ENCODE peak calls at places on chromosomes 4 and X, in nine cellular contexts. N is bronchial epithelial cell, U is esophagus muscularis mucosa, X is heart left ventricle, L is HCT116, C is astrocyte of the cerebellum, J is SK-N-SH, P is cardiac muscle cell, A is BE2C. I is an unnamed sample.

GRCh38 chr4:167290684-167291083 is 56.4 kb upstream of the SPOCK3 start:
- DNase-seq in J (peak), C (peak), A (no peak), N (peak), P (peak), U (no peak), L (peak), X (no peak), I (peak)

GRCh38 chrX:48827654-48827968 is 1.3 kb downstream of the ERAS start:
- DNase-seq in X (no peak), A (no peak), U (no peak), L (no peak), P (no peak), N (no peak), C (no peak), J (no peak), I (no peak)

GRCh38 chr4:98510757-98511517 is 147.5 kb downstream of the TSPAN5 start:
- DNase-seq in C (peak), L (no peak), U (peak), X (no peak), A (no peak), N (peak), J (no peak), P (peak), I (no peak)

GRCh38 chrX:136450050-136450830 is 37.5 kb upstream of the BRS3 start:
- DNase-seq in N (peak), U (no peak), P (no peak), X (no peak), A (no peak), L (no peak), J (no peak), C (no peak), I (peak)

GRCh38 chrX:41491267-41492004 is 44.3 kb downstream of the NYX start:
- DNase-seq in L (peak), C (peak), N (peak), A (no peak), P (peak), X (no peak), U (no peak), J (no peak), I (peak)

GRCh38 chr4:123340381-123340701 is 56.3 kb upstream of the SPRY1 start:
- DNase-seq in X (peak), L (peak), C (peak), N (peak), U (no peak), J (no peak), A (no peak), P (peak), I (peak)

GRCh38 chrX:40945366-40945713 is 139.9 kb upstream of the USP9X start:
- DNase-seq in A (no peak), N (peak), C (peak), P (peak), X (peak), U (no peak), J (no peak), L (peak), I (peak)

GRCh38 chr4:94613248-94613647 is 144.5 kb upstream of the BMPR1B start:
- DNase-seq in X (no peak), N (no peak), L (no peak), U (no peak), A (no peak), J (no peak), P (no peak), C (no peak), I (no peak)

GRCh38 chrX:127578395-127578794 is 473.8 kb downstream of the ACTRT1 start:
- DNase-seq in A (no peak), C (no peak), P (no peak), L (no peak), J (no peak), X (peak), U (no peak), N (no peak), I (no peak)

GRCh38 chr4:186039697-186040096 is 29.3 kb upstream of the TLR3 start:
- DNase-seq in J (no peak), A (no peak), C (no peak), X (no peak), L (no peak), U (no peak), N (no peak), P (no peak), I (peak)

GRCh38 chrX:20056704-20057103 is 60.0 kb downstream of the MAP7D2 start:
- DNase-seq in U (no peak), C (no peak), N (peak), J (no peak), A (no peak), P (no peak), L (no peak), X (no peak), I (peak)

GRCh38 chrX:16208601-16209000 is 41.3 kb downstream of the MAGEB17 start:
- DNase-seq in N (peak), X (no peak), C (no peak), L (no peak), P (no peak), J (no peak), U (no peak), A (no peak), I (no peak)

GRCh38 chrX:131987252-131987651 is 35.9 kb upstream of the STK26 start:
- DNase-seq in L (no peak), U (no peak), A (no peak), X (no peak), J (no peak), N (peak), C (no peak), P (no peak), I (no peak)

GRCh38 chrX:55638933-55639332 is 15.7 kb downstream of the FOXR2 start:
- DNase-seq in A (no peak), N (no peak), L (no peak), P (no peak), C (no peak), X (no peak), U (no peak), J (no peak), I (no peak)

GRCh38 chr4:12615822-12616221 is 868.3 kb downstream of the RAB28 start:
- DNase-seq in L (no peak), P (no peak), J (no peak), U (no peak), C (no peak), N (peak), X (no peak), A (no peak), I (peak)

GRCh38 chrX:77493677-77494553 is 46.7 kb downstream of the FGF16 start:
- DNase-seq in X (no peak), A (peak), L (no peak), J (no peak), N (peak), U (no peak), P (peak), C (peak), I (peak)

GRCh38 chr4:3122081-3122563 is 47.6 kb downstream of the HTT start:
- DNase-seq in C (peak), P (peak), J (no peak), U (no peak), L (no peak), X (no peak), A (no peak), N (no peak), I (no peak)

GRCh38 chr4:70601422-70602039 is 9.5 kb downstream of the AMBN start:
- DNase-seq in P (peak), X (peak), U (no peak), C (peak), L (peak), N (peak), J (peak), A (peak), I (peak)

GRCh38 chr4:153731239-153731638 is 28.6 kb downstream of the RNF175 start:
- DNase-seq in C (peak), L (no peak), A (peak), U (no peak), X (no peak), P (peak), J (peak), N (peak), I (no peak)

GRCh38 chr4:81260443-81261102 is 45.6 kb upstream of the PRKG2 start:
- DNase-seq in C (no peak), X (no peak), N (no peak), L (no peak), J (peak), U (no peak), P (peak), A (no peak), I (peak)

GRCh38 chrX:28188526-28188925 is 207.3 kb upstream of the DCAF8L1 start:
- DNase-seq in N (peak), A (no peak), U (no peak), P (no peak), X (no peak), J (no peak), L (peak), C (no peak), I (peak)

GRCh38 chr4:168319486-168320019 is 1.0 kb upstream of the DDX60 start:
- DNase-seq in N (peak), C (no peak), X (no peak), A (no peak), P (no peak), L (no peak), J (no peak), U (no peak), I (no peak)
- H3K4me3 ChIP-seq in N (no peak), C (no peak), X (no peak), A (no peak), P (no peak), L (no peak), J (no peak), U (peak), I (peak)

GRCh38 chr4:173517781-173518371 is 12.2 kb downstream of the HAND2 start:
- DNase-seq in X (peak), U (no peak), N (no peak), C (no peak), L (no peak), J (peak), A (peak), P (peak), I (no peak)
- H3K4me3 ChIP-seq in X (peak), U (peak), N (no peak), C (no peak), L (no peak), J (peak), A (peak), P (peak), I (no peak)

DNA sequence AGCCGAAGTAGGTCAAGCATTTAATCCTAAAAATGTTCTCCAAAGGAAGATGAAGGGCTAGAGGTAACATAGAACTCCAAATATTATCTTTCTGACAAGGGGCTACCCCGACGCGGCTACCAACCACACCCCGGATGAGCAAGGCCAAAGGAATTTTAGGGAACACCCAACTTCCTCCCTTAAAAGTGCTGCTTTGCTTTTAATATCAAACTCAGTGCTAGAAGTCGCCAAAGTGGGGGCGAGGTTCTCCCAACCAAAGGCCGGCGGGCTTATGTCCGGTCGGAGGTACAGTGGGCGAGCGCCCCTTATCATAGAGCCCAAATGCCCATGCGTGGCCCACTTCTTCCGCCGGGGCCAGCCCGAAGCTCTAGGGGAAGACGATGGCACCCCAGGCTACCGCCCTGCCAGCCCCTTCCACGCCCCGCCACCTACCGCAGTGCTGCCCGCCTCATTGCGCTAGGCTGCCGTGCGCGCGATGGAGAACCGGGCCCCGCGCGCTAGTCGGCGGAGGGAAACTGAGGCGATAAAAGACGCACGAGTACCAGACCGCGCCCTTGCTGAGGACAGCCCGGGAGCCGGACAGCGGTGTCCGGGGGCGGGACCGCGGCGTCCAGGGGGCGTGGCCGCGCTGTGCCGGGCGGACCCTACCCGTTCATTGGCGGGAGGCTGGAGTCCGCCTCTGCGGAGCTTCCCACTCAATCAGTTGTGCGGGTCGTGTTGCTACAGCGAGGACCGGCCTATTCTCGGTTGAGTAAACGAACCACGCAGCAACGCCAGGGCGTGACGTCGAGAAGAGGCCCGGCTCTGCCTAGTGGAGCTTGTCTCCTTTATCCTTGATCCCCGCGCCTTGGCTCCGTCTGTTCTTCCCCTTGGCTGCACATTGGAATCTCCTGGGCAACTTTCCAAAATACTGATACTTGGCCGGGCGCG is at the start of gene ACOT9:
- DNase-seq in J (peak), C (peak), P (peak), U (peak), X (peak), N (peak), L (peak), A (peak), I (peak)
- H3K4me3 ChIP-seq in J (peak), C (peak), P (peak), U (peak), X (peak), N (peak), L (peak), A (peak), I (peak)

DNA sequence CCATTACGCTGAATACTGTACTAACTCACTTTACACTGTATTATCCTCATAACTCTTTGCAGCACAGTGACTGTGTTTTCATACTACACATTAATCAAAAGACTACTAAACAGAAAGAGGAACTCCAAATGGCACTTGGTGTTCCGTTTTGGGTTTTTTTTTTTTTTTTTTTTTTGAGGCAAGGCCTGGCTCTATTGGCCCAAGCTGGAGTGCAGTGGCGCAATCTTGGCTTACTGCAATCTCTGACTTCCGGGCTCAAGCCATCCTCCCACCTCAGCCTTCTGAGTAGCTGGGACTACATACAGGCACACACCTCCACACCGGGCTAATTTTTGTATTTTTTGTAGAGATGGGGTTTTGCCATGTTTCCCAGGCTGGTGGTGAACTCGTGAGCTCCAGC is 10.7 kb downstream of the KLHL8 start:
- DNase-seq in U (no peak), X (peak), P (peak), C (no peak), L (no peak), N (no peak), J (no peak), A (no peak), I (no peak)
- H3K4me3 ChIP-seq in U (no peak), X (no peak), P (no peak), C (no peak), L (no peak), N (no peak), J (no peak), A (no peak), I (no peak)

DNA sequence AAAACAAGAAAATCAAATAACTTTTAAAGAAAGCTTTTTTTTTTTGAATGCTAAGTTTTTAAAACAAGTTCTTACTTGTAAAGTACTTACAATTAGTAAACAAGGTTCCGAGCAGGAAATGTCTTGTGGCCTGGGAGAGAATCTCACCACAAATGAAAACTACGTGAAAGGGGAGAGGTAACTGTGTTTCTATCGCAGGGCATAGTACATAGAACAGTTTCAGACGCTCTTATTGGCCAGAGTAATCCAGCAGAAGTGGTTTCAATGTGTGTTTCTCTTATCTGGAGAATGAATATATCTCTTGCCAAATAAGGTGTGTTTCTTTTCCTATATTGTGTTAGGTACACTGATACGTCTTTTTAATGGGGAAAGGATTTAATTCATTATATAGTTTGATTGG is at the start of gene PLAC8:
- DNase-seq in X (no peak), U (no peak), A (no peak), N (peak), P (peak), J (no peak), C (no peak), L (no peak), I (peak)
- H3K4me3 ChIP-seq in X (no peak), U (no peak), A (no peak), N (no peak), P (no peak), J (peak), C (no peak), L (no peak), I (peak)

GRCh38 chr4:168608771-168609170 is 111.9 kb downstream of the PALLD start:
- DNase-seq in J (no peak), A (no peak), N (no peak), U (no peak), P (no peak), C (no peak), L (no peak), X (no peak), I (no peak)
- H3K4me3 ChIP-seq in J (no peak), A (no peak), N (no peak), U (no peak), P (no peak), C (no peak), L (no peak), X (no peak), I (no peak)

GRCh38 chrX:46978341-46979291 is 66.4 kb downstream of the JADE3 start:
- DNase-seq in C (peak), A (peak), P (peak), J (peak), N (peak), U (no peak), L (peak), X (peak), I (peak)

GRCh38 chrX:46979340-46979739 is 67.1 kb downstream of the JADE3 start:
- DNase-seq in L (peak), J (no peak), P (peak), C (peak), A (no peak), N (peak), U (no peak), X (no peak), I (peak)
- H3K4me3 ChIP-seq in L (peak), J (peak), P (no peak), C (no peak), A (no peak), N (no peak), U (no peak), X (no peak), I (peak)

GRCh38 chr4:182447938-182448280 is 204.7 kb downstream of the TENM3 start:
- DNase-seq in N (no peak), P (peak), A (no peak), J (no peak), L (no peak), C (no peak), U (no peak), X (no peak), I (no peak)
- H3K4me3 ChIP-seq in N (no peak), P (peak), A (peak), J (peak), L (no peak), C (peak), U (peak), X (peak), I (peak)

GRCh38 chr4:102430511-102430910 is 70.6 kb upstream of the NFKB1 start:
- DNase-seq in J (no peak), C (no peak), L (no peak), X (no peak), A (no peak), N (peak), P (peak), U (no peak), I (peak)
- H3K4me3 ChIP-seq in J (peak), C (peak), L (peak), X (peak), A (peak), N (peak), P (peak), U (peak), I (peak)